ENCODE peak calls at places on chromosome 19, in five cellular contexts. U is psoas muscle; R is keratinocyte; Z is osteoblast; F is CD8-positive, alpha-beta T cell. Q is an unnamed sample.

GRCh38 chr19:57167385-57167784 is at the start of gene DUXA:
- DNase-seq in U (no peak), R (no peak), Z (peak; percentile 79), F (no peak), Q (no peak)

GRCh38 chr19:11921852-11922495 is 2.9 kb upstream of the ZNF700 start:
- DNase-seq in U (no peak), R (no peak), Z (no peak), F (no peak), Q (no peak)

GRCh38 chr19:46783670-46784069 is 4.7 kb downstream of the SLC1A5 start:
- DNase-seq in U (no peak), R (no peak), Z (peak; percentile 19), F (no peak), Q (no peak)

GRCh38 chr19:4713384-4713951 is 10.2 kb downstream of the DPP9 start:
- DNase-seq in U (peak; percentile 95), R (peak; percentile 99), Z (peak; percentile 100), F (no peak), Q (peak; percentile 97)

GRCh38 chr19:46118136-46118535 is 6.4 kb downstream of the IGFL3 start:
- DNase-seq in U (no peak), R (no peak), Z (no peak), F (no peak), Q (no peak)

GRCh38 chr19:58328999-58329398 is 2.2 kb downstream of the ZSCAN22 start:
- DNase-seq in U (no peak), R (no peak), Z (no peak), F (peak; percentile 22), Q (no peak)

GRCh38 chr19:51207747-51208146 is 17.1 kb upstream of the CD33 start:
- DNase-seq in U (no peak), R (no peak), Z (no peak), F (no peak), Q (no peak)

GRCh38 chr19:40598918-40599307 is 2.3 kb upstream of the LTBP4 start:
- DNase-seq in U (no peak), R (no peak), Z (peak; percentile 36), F (no peak), Q (no peak)

GRCh38 chr19:10602330-10603083 is 15.4 kb upstream of the AP1M2 start:
- DNase-seq in U (peak; percentile 89), R (no peak), Z (peak; percentile 100), F (peak; percentile 89), Q (peak; percentile 73)

GRCh38 chr19:50361290-50362029 is 4.0 kb downstream of the NAPSA start:
- DNase-seq in U (no peak), R (no peak), Z (no peak), F (no peak), Q (no peak)

GRCh38 chr19:51546107-51546649 is 14.7 kb upstream of the SIGLEC6 start:
- DNase-seq in U (no peak), R (no peak), Z (no peak), F (no peak), Q (no peak)

GRCh38 chr19:532578-533484 is 1.3 kb downstream of the CDC34 start:
- DNase-seq in U (peak; percentile 84), R (no peak), Z (peak; percentile 99), F (peak; percentile 47), Q (peak; percentile 59)

GRCh38 chr19:23916991-23917390 is 2.3 kb downstream of the ZNF726 start:
- DNase-seq in U (no peak), R (no peak), Z (no peak), F (no peak), Q (no peak)

GRCh38 chr19:12936582-12936981 is 1.8 kb upstream of the CALR start:
- DNase-seq in U (no peak), R (no peak), Z (no peak), F (no peak), Q (no peak)

DNA sequence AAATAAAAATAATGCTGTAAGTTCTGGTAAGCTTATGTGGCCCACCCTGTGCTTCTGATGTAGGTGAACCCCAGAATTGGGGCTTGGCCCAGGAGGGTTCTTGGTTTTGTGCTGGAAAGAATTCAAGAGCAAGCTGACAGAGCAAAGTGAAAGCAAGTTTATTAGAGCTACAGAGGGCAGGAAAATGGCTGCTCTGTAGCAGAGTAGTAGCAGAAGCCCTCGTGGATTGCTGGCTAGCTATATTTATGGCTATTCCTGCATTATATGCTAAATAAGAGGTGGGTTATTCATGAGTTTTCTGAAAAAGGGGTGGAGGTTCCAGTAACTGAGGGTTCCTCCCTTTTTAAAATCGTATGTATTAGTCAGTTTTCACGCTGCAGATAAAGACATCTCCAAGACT is 20.5 kb upstream of the ZNF599 start:
- DNase-seq in U (no peak), R (no peak), Z (no peak), F (no peak), Q (no peak)
- H3K4me3 ChIP-seq in U (no peak overlapping the region), R (no peak overlapping the region), Z (peak overlapping the region; percentile 42), F (no peak overlapping the region), Q (peak overlapping the region; percentile 10)

GRCh38 chr19:41870401-41870873 is 6.6 kb upstream of the CD79A start:
- DNase-seq in U (no peak), R (no peak), Z (peak; percentile 89), F (no peak), Q (peak; percentile 80)
- H3K36me3 ChIP-seq in U (peaks cover 16% of the 10 kb centered on the region), R (peaks cover 41% of the 10 kb centered on the region), Z (peaks cover 58% of the 10 kb centered on the region), F (peaks cover 30% of the 10 kb centered on the region), Q (peaks cover 74% of the 10 kb centered on the region)

GRCh38 chr19:43638214-43638990 is 1.2 kb downstream of the CADM4 start:
- DNase-seq in U (no peak), R (no peak), Z (no peak), F (no peak), Q (no peak)

GRCh38 chr19:43634068-43634467 is 5.6 kb downstream of the CADM4 start:
- DNase-seq in U (no peak), R (no peak), Z (no peak), F (no peak), Q (no peak)

GRCh38 chr19:43634877-43635560 is 4.6 kb downstream of the CADM4 start:
- DNase-seq in U (no peak), R (no peak), Z (no peak), F (no peak), Q (no peak)

GRCh38 chr19:43634516-43634876 is 5.2 kb downstream of the CADM4 start:
- DNase-seq in U (no peak), R (no peak), Z (no peak), F (no peak), Q (no peak)

DNA sequence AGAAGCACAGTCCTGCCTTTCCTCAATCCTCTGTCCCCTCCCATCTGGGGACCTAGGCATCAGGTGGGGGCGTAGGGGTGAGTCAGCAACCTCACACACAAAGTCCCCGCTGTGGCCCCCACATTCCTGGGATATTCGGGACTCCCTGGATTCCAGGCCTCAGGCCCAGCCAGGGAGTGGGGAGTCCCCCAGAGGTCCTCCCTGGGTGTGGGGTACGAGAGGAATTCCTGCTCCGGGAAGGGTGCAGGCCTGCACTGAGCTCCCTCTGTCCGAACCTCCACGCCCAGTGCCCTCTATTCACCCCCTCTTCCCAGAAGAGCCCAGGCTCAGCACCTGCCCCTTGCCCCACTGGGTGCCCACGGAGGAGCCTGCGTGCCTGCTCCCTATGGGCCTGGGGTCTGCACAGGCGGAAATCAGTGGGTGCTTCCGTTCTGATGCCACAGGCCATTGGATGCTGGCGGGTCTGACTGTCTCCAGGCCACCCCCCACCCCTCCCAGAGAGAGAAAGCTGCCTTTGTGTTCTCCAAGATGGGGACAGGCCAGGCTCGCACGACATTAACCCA is 3.4 kb downstream of the CADM4 start:
- DNase-seq in U (no peak), R (no peak), Z (no peak), F (no peak), Q (no peak)
- H3K4me3 ChIP-seq in U (no peak overlapping the region), R (no peak overlapping the region), Z (no peak overlapping the region), F (no peak overlapping the region), Q (no peak overlapping the region)

GRCh38 chr19:2138061-2138728 is 13.2 kb downstream of the AP3D1 start:
- DNase-seq in U (peak; percentile 60), R (no peak), Z (peak; percentile 49), F (no peak), Q (no peak)
- H3K36me3 ChIP-seq in U (no peaks in the 10 kb centered on the region), R (peaks cover 36% of the 10 kb centered on the region), Z (peaks cover 28% of the 10 kb centered on the region), F (peaks cover 12% of the 10 kb centered on the region), Q (no peaks in the 10 kb centered on the region)

GRCh38 chr19:35266149-35266903 is 2.4 kb upstream of the USF2 start:
- DNase-seq in U (no peak), R (no peak), Z (peak; percentile 32), F (no peak), Q (no peak)
- H3K4me3 ChIP-seq in U (peak overlapping the region; percentile 91), R (peak overlapping the region; percentile 63), Z (peak overlapping the region; percentile 76), F (peak overlapping the region; percentile 78), Q (peak overlapping the region; percentile 94)

GRCh38 chr19:19334989-19335344 is 14.3 kb downstream of the MAU2 start:
- DNase-seq in U (no peak), R (no peak), Z (peak; percentile 78), F (no peak), Q (no peak)
- H3K36me3 ChIP-seq in U (peaks cover 8% of the 10 kb centered on the region), R (peaks cover 26% of the 10 kb centered on the region), Z (peaks cover 68% of the 10 kb centered on the region), F (peaks cover 34% of the 10 kb centered on the region), Q (peaks cover 96% of the 10 kb centered on the region)

GRCh38 chr19:5968431-5969373 is 9.2 kb downstream of the RANBP3 start:
- DNase-seq in U (no peak), R (no peak), Z (peak; percentile 70), F (no peak), Q (no peak)

GRCh38 chr19:5966215-5966614 is 11.7 kb downstream of the RANBP3 start:
- DNase-seq in U (no peak), R (no peak), Z (no peak), F (no peak), Q (no peak)

GRCh38 chr19:5967994-5968430 is 9.9 kb downstream of the RANBP3 start:
- DNase-seq in U (peak; percentile 46), R (peak; percentile 66), Z (peak; percentile 96), F (peak; percentile 69), Q (peak; percentile 46)

GRCh38 chr19:5967571-5967970 is 10.4 kb downstream of the RANBP3 start:
- DNase-seq in U (no peak), R (no peak), Z (no peak), F (no peak), Q (no peak)

DNA sequence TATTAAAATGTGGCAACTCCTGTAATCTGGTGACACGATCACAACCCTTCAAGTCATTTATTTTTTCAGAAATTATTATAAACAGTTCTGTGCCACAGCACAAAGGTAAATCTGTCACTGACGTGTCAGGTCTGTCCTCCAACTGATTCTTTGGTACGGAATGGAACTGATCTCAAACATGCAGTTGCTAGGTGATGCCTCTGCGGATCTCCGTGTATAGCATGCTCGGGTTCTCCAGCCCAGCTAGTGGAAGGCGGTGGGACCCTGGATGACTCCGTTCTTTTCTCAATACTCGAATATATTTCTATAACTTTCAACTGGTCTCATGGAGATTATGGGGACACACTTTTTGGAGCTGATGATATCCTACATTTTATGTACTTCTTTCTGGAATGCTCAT is 11.0 kb downstream of the RANBP3 start:
- DNase-seq in U (no peak), R (no peak), Z (peak; percentile 39), F (no peak), Q (no peak)
- H3K4me3 ChIP-seq in U (no peak overlapping the region), R (no peak overlapping the region), Z (no peak overlapping the region), F (no peak overlapping the region), Q (no peak overlapping the region)

DNA sequence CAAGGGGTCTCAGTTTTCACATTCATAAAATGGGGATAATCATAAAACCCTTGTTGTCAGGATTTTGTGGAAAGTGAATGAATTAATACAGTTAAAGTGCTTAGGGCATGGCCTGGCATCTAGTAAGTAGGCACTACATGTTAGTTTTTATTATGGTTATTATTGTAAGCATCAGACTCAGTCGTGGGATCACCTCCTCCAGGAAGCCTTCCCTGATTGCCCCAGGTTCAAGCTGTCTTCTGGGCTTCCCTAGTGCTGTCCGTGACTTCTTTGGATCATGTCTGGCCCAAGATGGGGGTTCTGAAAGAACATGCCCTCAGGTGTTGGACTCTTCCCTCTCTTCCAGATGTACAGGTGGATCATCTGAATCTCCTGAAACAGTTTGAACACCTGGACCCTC is 10.7 kb downstream of the NUCB1 start:
- DNase-seq in U (no peak), R (no peak), Z (no peak), F (no peak), Q (no peak)
- H3K36me3 ChIP-seq in U (peaks cover 7% of the 10 kb centered on the region), R (peaks cover 23% of the 10 kb centered on the region), Z (peaks cover 63% of the 10 kb centered on the region), F (peaks cover 34% of the 10 kb centered on the region), Q (peaks cover 71% of the 10 kb centered on the region)

Q was measured in MG63.